ENCODE peak calls at places on chromosome 18, in five cellular contexts. One of them, this sample, is unnamed.

GRCh38 chr18:3279201-3280185 is 17.6 kb downstream of the MYL12B start:
- DNase-seq in left ventricle myocardium inferior: no peak
- DNase-seq in adrenal gland: no peak
- DNase-seq in cardiac fibroblast: no peak
- DNase-seq in neural progenitor cell: peak; percentile 11
- DNase-seq in this sample: no peak

GRCh38 chr18:45730832-45731545 is 7.0 kb downstream of the SLC14A1 start:
- DNase-seq in adrenal gland: no peak
- DNase-seq in neural progenitor cell: no peak
- DNase-seq in left ventricle myocardium inferior: no peak
- DNase-seq in cardiac fibroblast: no peak
- DNase-seq in this sample: peak; percentile 70

GRCh38 chr18:9082763-9083510 is 19.6 kb upstream of the NDUFV2 start:
- DNase-seq in neural progenitor cell: no peak
- DNase-seq in adrenal gland: no peak
- DNase-seq in left ventricle myocardium inferior: no peak
- DNase-seq in cardiac fibroblast: no peak
- DNase-seq in this sample: no peak

GRCh38 chr18:35324926-35325655 is 19.1 kb downstream of the ZNF24 start:
- DNase-seq in left ventricle myocardium inferior: no peak
- DNase-seq in neural progenitor cell: peak; percentile 44
- DNase-seq in cardiac fibroblast: no peak
- DNase-seq in adrenal gland: no peak
- DNase-seq in this sample: peak; percentile 29

GRCh38 chr18:286515-287310 is 18.9 kb upstream of the THOC1 start:
- DNase-seq in cardiac fibroblast: peak; percentile 63
- DNase-seq in left ventricle myocardium inferior: no peak
- DNase-seq in adrenal gland: no peak
- DNase-seq in neural progenitor cell: peak; percentile 24
- DNase-seq in this sample: peak; percentile 59

GRCh38 chr18:33581816-33582215 is 3.8 kb downstream of the ASXL3 start:
- DNase-seq in neural progenitor cell: no peak
- DNase-seq in left ventricle myocardium inferior: no peak
- DNase-seq in adrenal gland: no peak
- DNase-seq in cardiac fibroblast: no peak
- DNase-seq in this sample: no peak

GRCh38 chr18:35616664-35617423 is 35.3 kb downstream of the GALNT1 start:
- DNase-seq in neural progenitor cell: no peak
- DNase-seq in cardiac fibroblast: peak; percentile 76
- DNase-seq in left ventricle myocardium inferior: no peak
- DNase-seq in adrenal gland: peak; percentile 32
- DNase-seq in this sample: peak; percentile 74

GRCh38 chr18:51537487-51537886 is 340.0 kb upstream of the MEX3C start:
- DNase-seq in neural progenitor cell: peak; percentile 68
- DNase-seq in left ventricle myocardium inferior: peak; percentile 21
- DNase-seq in cardiac fibroblast: peak; percentile 78
- DNase-seq in adrenal gland: no peak
- DNase-seq in this sample: no peak

GRCh38 chr18:39037925-39038324 is 1472.3 kb upstream of the CELF4 start:
- DNase-seq in left ventricle myocardium inferior: no peak
- DNase-seq in adrenal gland: no peak
- DNase-seq in neural progenitor cell: no peak
- DNase-seq in cardiac fibroblast: no peak
- DNase-seq in this sample: no peak

GRCh38 chr18:62325806-62326645 is 916 bp downstream of the TNFRSF11A start:
- DNase-seq in adrenal gland: no peak
- DNase-seq in left ventricle myocardium inferior: no peak
- DNase-seq in cardiac fibroblast: peak; percentile 13
- DNase-seq in neural progenitor cell: peak; percentile 37
- DNase-seq in this sample: peak; percentile 41

GRCh38 chr18:7814754-7815315 is 247.7 kb downstream of the PTPRM start:
- DNase-seq in cardiac fibroblast: peak; percentile 45
- DNase-seq in neural progenitor cell: no peak
- DNase-seq in left ventricle myocardium inferior: no peak
- DNase-seq in adrenal gland: no peak
- DNase-seq in this sample: no peak

GRCh38 chr18:56314396-56314795 is 324.0 kb downstream of the TXNL1 start:
- DNase-seq in left ventricle myocardium inferior: no peak
- DNase-seq in neural progenitor cell: no peak
- DNase-seq in adrenal gland: no peak
- DNase-seq in cardiac fibroblast: no peak
- DNase-seq in this sample: no peak

GRCh38 chr18:59787998-59788875 is 91.0 kb upstream of the CCBE1 start:
- DNase-seq in adrenal gland: no peak
- DNase-seq in cardiac fibroblast: peak; percentile 72
- DNase-seq in left ventricle myocardium inferior: no peak
- DNase-seq in neural progenitor cell: no peak
- DNase-seq in this sample: peak; percentile 77

GRCh38 chr18:61549889-61550288 is 216.7 kb downstream of the CDH20 start:
- DNase-seq in cardiac fibroblast: no peak
- DNase-seq in left ventricle myocardium inferior: no peak
- DNase-seq in adrenal gland: no peak
- DNase-seq in neural progenitor cell: no peak
- DNase-seq in this sample: no peak

GRCh38 chr18:33826151-33826550 is 248.1 kb downstream of the ASXL3 start:
- DNase-seq in adrenal gland: no peak
- DNase-seq in neural progenitor cell: no peak
- DNase-seq in left ventricle myocardium inferior: no peak
- DNase-seq in cardiac fibroblast: no peak
- DNase-seq in this sample: no peak

GRCh38 chr18:46400449-46400848 is 256.6 kb downstream of the LOXHD1 start:
- DNase-seq in left ventricle myocardium inferior: no peak
- DNase-seq in adrenal gland: no peak
- DNase-seq in cardiac fibroblast: no peak
- DNase-seq in neural progenitor cell: no peak
- DNase-seq in this sample: no peak

GRCh38 chr18:75125359-75126331 is 83.3 kb downstream of the PTGR3 start:
- DNase-seq in adrenal gland: no peak
- DNase-seq in neural progenitor cell: no peak
- DNase-seq in cardiac fibroblast: no peak
- DNase-seq in left ventricle myocardium inferior: no peak
- DNase-seq in this sample: no peak

GRCh38 chr18:9827856-9828793 is 57.6 kb upstream of the TXNDC2 start:
- DNase-seq in adrenal gland: peak; percentile 82
- DNase-seq in cardiac fibroblast: peak; percentile 99
- DNase-seq in neural progenitor cell: no peak
- DNase-seq in left ventricle myocardium inferior: peak; percentile 28
- DNase-seq in this sample: peak; percentile 98

GRCh38 chr18:14174706-14175085 is 42.5 kb upstream of the ZNF519 start:
- DNase-seq in adrenal gland: no peak
- DNase-seq in left ventricle myocardium inferior: no peak
- DNase-seq in neural progenitor cell: no peak
- DNase-seq in cardiac fibroblast: no peak
- DNase-seq in this sample: no peak

GRCh38 chr18:62331581-62332436 is 6.7 kb downstream of the TNFRSF11A start:
- DNase-seq in adrenal gland: peak; percentile 63
- DNase-seq in left ventricle myocardium inferior: peak; percentile 40
- DNase-seq in neural progenitor cell: no peak
- DNase-seq in cardiac fibroblast: peak; percentile 50
- DNase-seq in this sample: no peak

GRCh38 chr18:35835838-35836237 is 136.6 kb upstream of the RMP24 start:
- DNase-seq in neural progenitor cell: no peak
- DNase-seq in adrenal gland: no peak
- DNase-seq in cardiac fibroblast: no peak
- DNase-seq in left ventricle myocardium inferior: no peak
- DNase-seq in this sample: no peak

GRCh38 chr18:73235921-73236320 is 368.1 kb upstream of the NETO1 start:
- DNase-seq in neural progenitor cell: no peak
- DNase-seq in cardiac fibroblast: no peak
- DNase-seq in left ventricle myocardium inferior: no peak
- DNase-seq in adrenal gland: no peak
- DNase-seq in this sample: peak; percentile 49

DNA sequence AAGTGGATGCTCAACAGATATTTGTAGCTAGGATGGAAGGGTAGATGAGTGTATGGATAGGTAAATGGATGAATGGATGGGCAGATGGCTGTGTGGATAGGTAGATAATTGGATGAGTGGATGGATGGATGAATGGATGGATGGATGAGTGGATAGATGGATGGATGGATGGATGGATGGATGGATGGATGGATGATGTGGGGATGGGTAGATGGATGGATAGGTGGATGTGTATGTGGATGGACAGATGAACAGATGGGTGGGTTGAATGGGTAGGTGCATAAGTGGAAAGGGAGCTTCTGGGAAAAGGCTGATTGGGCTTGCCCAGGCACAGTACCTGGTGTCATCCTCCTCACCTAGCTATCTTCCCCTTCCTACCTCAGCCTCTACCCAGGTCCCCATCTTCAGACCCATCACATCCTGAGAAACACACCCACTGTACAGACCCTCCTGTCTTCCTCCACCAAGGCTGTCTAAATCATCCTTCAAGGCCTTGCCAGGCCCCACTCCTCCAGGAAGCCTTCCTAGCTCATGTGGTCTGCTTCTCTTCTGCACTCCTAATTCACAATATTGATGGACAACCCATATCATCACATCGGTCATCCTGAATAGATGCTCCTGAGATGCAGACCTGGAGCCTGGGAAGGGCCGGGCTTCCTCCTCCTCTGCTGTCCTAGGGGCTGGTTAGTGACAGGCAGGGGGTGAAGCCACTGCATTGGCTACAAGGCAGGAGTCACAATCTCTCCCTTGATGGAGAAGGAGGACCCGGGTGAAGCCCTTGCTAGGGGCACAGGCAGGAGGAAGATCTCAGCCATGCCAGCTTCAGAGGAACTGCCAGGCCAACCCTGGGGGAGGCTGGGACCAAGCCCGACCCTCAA is 49.4 kb downstream of the SMAD7 start:
- DNase-seq in left ventricle myocardium inferior: no peak
- DNase-seq in adrenal gland: no peak
- DNase-seq in cardiac fibroblast: no peak
- DNase-seq in neural progenitor cell: no peak
- DNase-seq in this sample: no peak
- H3K4me3 ChIP-seq in left ventricle myocardium inferior: peak overlapping the region; percentile 11
- H3K4me3 ChIP-seq in adrenal gland: no peak overlapping the region
- H3K4me3 ChIP-seq in cardiac fibroblast: no peak overlapping the region
- H3K4me3 ChIP-seq in neural progenitor cell: no peak overlapping the region
- H3K4me3 ChIP-seq in this sample: no peak overlapping the region

DNA sequence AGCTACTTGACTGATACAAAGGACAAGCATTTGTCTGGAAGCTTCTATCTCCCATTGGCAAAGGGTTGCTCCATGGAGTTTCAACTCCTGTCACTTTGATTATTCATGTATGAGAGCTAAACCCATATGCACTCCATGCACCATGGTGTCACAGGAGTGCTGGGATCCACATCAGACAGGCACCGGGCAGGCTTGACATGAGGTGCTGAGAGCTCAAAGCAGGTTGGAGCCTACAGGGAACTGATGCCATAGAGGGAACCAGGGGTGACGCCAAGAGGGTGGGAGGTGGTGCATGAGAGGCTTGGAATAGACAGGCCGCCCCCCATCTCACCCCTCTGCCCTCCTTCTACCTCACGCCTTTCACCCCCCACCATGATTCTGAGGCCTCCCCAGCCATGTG is 199.8 kb upstream of the CCDC68 start:
- DNase-seq in adrenal gland: no peak
- DNase-seq in neural progenitor cell: no peak
- DNase-seq in left ventricle myocardium inferior: no peak
- DNase-seq in cardiac fibroblast: no peak
- DNase-seq in this sample: no peak
- TF ChIP-seq CTCF in adrenal gland: no peak
- TF ChIP-seq CTCF in neural progenitor cell: no peak
- TF ChIP-seq CTCF in left ventricle myocardium inferior: no peak
- TF ChIP-seq CTCF in cardiac fibroblast: no peak
- TF ChIP-seq CTCF in this sample: no peak

GRCh38 chr18:23354625-23355024 is 98.5 kb upstream of the RIOK3 start:
- DNase-seq in cardiac fibroblast: peak; percentile 34
- DNase-seq in adrenal gland: no peak
- DNase-seq in left ventricle myocardium inferior: no peak
- DNase-seq in neural progenitor cell: no peak
- DNase-seq in this sample: peak; percentile 43

GRCh38 chr18:23356915-23357421 is 96.1 kb upstream of the RIOK3 start:
- DNase-seq in cardiac fibroblast: peak; percentile 90
- DNase-seq in adrenal gland: no peak
- DNase-seq in left ventricle myocardium inferior: no peak
- DNase-seq in neural progenitor cell: no peak
- DNase-seq in this sample: peak; percentile 46

GRCh38 chr18:23356416-23356815 is 96.7 kb upstream of the RIOK3 start:
- DNase-seq in left ventricle myocardium inferior: no peak
- DNase-seq in cardiac fibroblast: no peak
- DNase-seq in neural progenitor cell: no peak
- DNase-seq in adrenal gland: no peak
- DNase-seq in this sample: no peak

GRCh38 chr18:23355206-23355605 is 97.9 kb upstream of the RIOK3 start:
- DNase-seq in cardiac fibroblast: no peak
- DNase-seq in left ventricle myocardium inferior: no peak
- DNase-seq in neural progenitor cell: no peak
- DNase-seq in adrenal gland: no peak
- DNase-seq in this sample: no peak

DNA sequence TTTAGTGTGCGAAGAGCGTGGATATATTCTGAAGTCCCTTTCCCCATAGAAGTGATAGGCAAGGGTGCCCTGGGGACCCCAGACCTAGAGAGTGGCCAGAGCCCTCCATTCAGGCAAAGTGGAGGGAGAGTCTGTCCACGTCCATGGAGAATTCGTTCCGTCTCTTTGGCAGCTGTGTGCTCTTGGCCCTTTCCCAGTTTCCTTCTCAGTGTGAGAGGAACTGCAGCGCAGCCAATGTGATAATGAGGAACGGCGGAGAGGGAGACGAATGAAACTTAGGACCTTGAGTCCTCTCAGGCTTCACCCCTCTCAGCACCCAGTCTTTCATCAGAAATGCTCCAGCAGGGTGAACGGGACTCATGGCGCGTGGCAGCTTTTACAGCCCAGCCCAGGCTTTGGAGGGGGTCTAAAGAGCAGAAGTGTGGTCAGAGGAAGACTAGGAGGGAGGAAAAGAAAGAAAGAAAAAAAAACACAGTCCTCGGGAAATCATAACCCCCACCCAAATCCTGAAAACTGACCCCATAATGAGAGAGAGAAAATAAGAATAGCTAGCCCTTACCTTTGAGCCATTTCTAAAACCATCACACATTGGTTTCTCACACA is 95.0 kb upstream of the RIOK3 start:
- DNase-seq in neural progenitor cell: no peak
- DNase-seq in adrenal gland: peak; percentile 46
- DNase-seq in left ventricle myocardium inferior: peak; percentile 74
- DNase-seq in cardiac fibroblast: peak; percentile 76
- DNase-seq in this sample: no peak
- H3K4me3 ChIP-seq in neural progenitor cell: no peak overlapping the region
- H3K4me3 ChIP-seq in adrenal gland: no peak overlapping the region
- H3K4me3 ChIP-seq in left ventricle myocardium inferior: peak overlapping the region; percentile 44
- H3K4me3 ChIP-seq in cardiac fibroblast: no peak overlapping the region
- H3K4me3 ChIP-seq in this sample: no peak overlapping the region

GRCh38 chr18:22704627-22704918 is 228.6 kb upstream of the RBBP8 start:
- DNase-seq in cardiac fibroblast: no peak
- DNase-seq in neural progenitor cell: no peak
- DNase-seq in adrenal gland: no peak
- DNase-seq in left ventricle myocardium inferior: no peak
- DNase-seq in this sample: no peak
- TF ChIP-seq CTCF in cardiac fibroblast: no peak
- TF ChIP-seq CTCF in neural progenitor cell: no peak
- TF ChIP-seq CTCF in adrenal gland: no peak
- TF ChIP-seq CTCF in left ventricle myocardium inferior: no peak
- TF ChIP-seq CTCF in this sample: no peak

This sample was measured in foreskin fibroblast.